ENCODE peak calls at places on chromosomes 1 and 21, in nine cellular contexts. N is putamen; L is tibial artery; R is CD8-positive, alpha-beta T cell; E is H4; C is EL; X is left cardiac atrium; V is hippocampal formation; U is neural progenitor cell. D is an unnamed sample.

GRCh38 chr1:239536165-239536849 is 149.9 kb downstream of the CHRM3 start:
- DNase-seq in N (no peak), L (no peak), R (no peak), E (no peak), C (no peak), X (no peak), V (no peak), U (no peak), D (no peak)

GRCh38 chr1:91924146-91924545 is 25.1 kb upstream of the BRDT start:
- DNase-seq in N (no peak), L (no peak), R (no peak), E (peak), C (peak), X (no peak), V (no peak), U (no peak), D (no peak)

GRCh38 chr1:213457097-213457680 is 406.1 kb downstream of the RPS6KC1 start:
- DNase-seq in N (no peak), L (peak), R (no peak), E (no peak), C (no peak), X (peak), V (no peak), U (no peak), D (no peak)

GRCh38 chr1:92538048-92538412 is 51.3 kb upstream of the GFI1 start:
- DNase-seq in N (no peak), L (no peak), R (no peak), E (no peak), C (peak), X (no peak), V (no peak), U (no peak), D (no peak)

GRCh38 chr1:36531833-36532232 is 49.1 kb upstream of the CSF3R start:
- DNase-seq in N (no peak), L (no peak), R (no peak), E (no peak), C (no peak), X (no peak), V (no peak), U (no peak), D (no peak)

GRCh38 chr1:119827010-119827409 is 15.8 kb upstream of the REG4 start:
- DNase-seq in N (no peak), L (no peak), R (no peak), E (no peak), C (peak), X (no peak), V (no peak), U (peak), D (no peak)

GRCh38 chr1:83810160-83810559 is 188.8 kb downstream of the TTLL7 start:
- DNase-seq in N (no peak), L (no peak), R (no peak), E (no peak), C (no peak), X (no peak), V (no peak), U (no peak), D (no peak)

GRCh38 chr21:31909772-31910470 is 37.1 kb downstream of the HUNK start:
- DNase-seq in N (no peak), L (no peak), R (no peak), E (no peak), C (no peak), X (no peak), V (no peak), U (peak), D (no peak)

GRCh38 chr1:7808253-7808844 is 24.3 kb downstream of the PER3 start:
- DNase-seq in N (no peak), L (no peak), R (no peak), E (peak), C (peak), X (no peak), V (peak), U (peak), D (no peak)

GRCh38 chr1:204943495-204943894 is 72.8 kb downstream of the NFASC start:
- DNase-seq in N (no peak), L (no peak), R (no peak), E (no peak), C (no peak), X (no peak), V (no peak), U (no peak), D (no peak)

GRCh38 chr1:95058974-95059373 is 13.8 kb downstream of the ALG14 start:
- DNase-seq in N (no peak), L (no peak), R (no peak), E (no peak), C (no peak), X (peak), V (no peak), U (no peak), D (no peak)

GRCh38 chr1:65112811-65113210 is 35.2 kb upstream of the AK4 start:
- DNase-seq in N (no peak), L (no peak), R (no peak), E (no peak), C (no peak), X (no peak), V (no peak), U (no peak), D (no peak)

GRCh38 chr1:227793948-227794812 is 21.3 kb upstream of the PRSS38 start:
- DNase-seq in N (no peak), L (no peak), R (no peak), E (peak), C (peak), X (peak), V (no peak), U (peak), D (peak)

GRCh38 chr1:230083053-230083452 is 16.0 kb downstream of the GALNT2 start:
- DNase-seq in N (no peak), L (no peak), R (no peak), E (no peak), C (no peak), X (no peak), V (no peak), U (no peak), D (no peak)

GRCh38 chr1:94244816-94245215 is 7.4 kb upstream of the ARHGAP29 start:
- DNase-seq in N (no peak), L (no peak), R (no peak), E (no peak), C (no peak), X (no peak), V (no peak), U (no peak), D (no peak)

GRCh38 chr1:154609398-154610380 is 1.7 kb upstream of the ADAR start:
- DNase-seq in N (no peak), L (no peak), R (no peak), E (no peak), C (peak), X (no peak), V (no peak), U (peak), D (no peak)